ENCODE peak calls at places on chromosomes 16 and 17, in eight cellular contexts. One of them, this sample, is unnamed.

GRCh38 chr16:88430524-88431446 is 22.3 kb upstream of the ZFPM1 start:
- DNase-seq in endothelial cell of umbilical vein: peak; percentile 28
- DNase-seq in transverse colon: peak; percentile 39
- DNase-seq in HepG2: no peak
- DNase-seq in suprapubic skin: no peak
- DNase-seq in HCT116: no peak
- DNase-seq in spleen: peak; percentile 89
- DNase-seq in prostate gland: no peak
- DNase-seq in this sample: no peak

GRCh38 chr17:55783684-55784245 is 32.9 kb downstream of the PCTP start:
- DNase-seq in suprapubic skin: peak; percentile 95
- DNase-seq in spleen: no peak
- DNase-seq in HCT116: no peak
- DNase-seq in transverse colon: peak; percentile 46
- DNase-seq in prostate gland: no peak
- DNase-seq in HepG2: no peak
- DNase-seq in endothelial cell of umbilical vein: peak; percentile 6
- DNase-seq in this sample: peak; percentile 52

GRCh38 chr16:20265019-20265418 is 62.3 kb downstream of the GP2 start:
- DNase-seq in transverse colon: no peak
- DNase-seq in HCT116: no peak
- DNase-seq in suprapubic skin: no peak
- DNase-seq in HepG2: no peak
- DNase-seq in prostate gland: no peak
- DNase-seq in endothelial cell of umbilical vein: no peak
- DNase-seq in spleen: no peak
- DNase-seq in this sample: no peak

GRCh38 chr16:13935408-13935807 is 15.5 kb downstream of the ERCC4 start:
- DNase-seq in endothelial cell of umbilical vein: no peak
- DNase-seq in HepG2: peak; percentile 34
- DNase-seq in spleen: no peak
- DNase-seq in HCT116: no peak
- DNase-seq in transverse colon: no peak
- DNase-seq in suprapubic skin: no peak
- DNase-seq in prostate gland: no peak
- DNase-seq in this sample: no peak

GRCh38 chr16:3642397-3643094 is 11.9 kb upstream of the DNASE1 start:
- DNase-seq in HepG2: no peak
- DNase-seq in spleen: peak; percentile 31
- DNase-seq in transverse colon: peak; percentile 42
- DNase-seq in suprapubic skin: peak; percentile 72
- DNase-seq in HCT116: peak; percentile 28
- DNase-seq in prostate gland: peak; percentile 85
- DNase-seq in endothelial cell of umbilical vein: peak; percentile 29
- DNase-seq in this sample: no peak

GRCh38 chr16:8931864-8932263 is 31.8 kb downstream of the USP7 start:
- DNase-seq in prostate gland: peak; percentile 22
- DNase-seq in endothelial cell of umbilical vein: peak; percentile 42
- DNase-seq in suprapubic skin: no peak
- DNase-seq in spleen: no peak
- DNase-seq in HCT116: no peak
- DNase-seq in HepG2: peak; percentile 48
- DNase-seq in transverse colon: peak; percentile 50
- DNase-seq in this sample: no peak

GRCh38 chr16:50616883-50617629 is 64.1 kb downstream of the SNX20 start:
- DNase-seq in spleen: no peak
- DNase-seq in HCT116: no peak
- DNase-seq in HepG2: peak; percentile 89
- DNase-seq in transverse colon: no peak
- DNase-seq in endothelial cell of umbilical vein: no peak
- DNase-seq in suprapubic skin: no peak
- DNase-seq in prostate gland: peak; percentile 43
- DNase-seq in this sample: no peak

GRCh38 chr16:15946257-15947044 is 3.0 kb upstream of the ABCC1 start:
- DNase-seq in transverse colon: no peak
- DNase-seq in prostate gland: peak; percentile 58
- DNase-seq in HCT116: no peak
- DNase-seq in HepG2: peak; percentile 91
- DNase-seq in endothelial cell of umbilical vein: peak; percentile 50
- DNase-seq in spleen: peak; percentile 32
- DNase-seq in suprapubic skin: no peak
- DNase-seq in this sample: no peak

GRCh38 chr17:65561394-65562205 is at the start of gene AXIN2:
- DNase-seq in HCT116: peak; percentile 90
- DNase-seq in HepG2: peak; percentile 97
- DNase-seq in spleen: peak; percentile 93
- DNase-seq in transverse colon: peak; percentile 92
- DNase-seq in suprapubic skin: peak; percentile 96
- DNase-seq in prostate gland: peak; percentile 89
- DNase-seq in endothelial cell of umbilical vein: peak; percentile 87
- DNase-seq in this sample: no peak

GRCh38 chr16:54649846-54650245 is 280.8 kb upstream of the IRX5 start:
- DNase-seq in prostate gland: no peak
- DNase-seq in HepG2: no peak
- DNase-seq in HCT116: no peak
- DNase-seq in spleen: no peak
- DNase-seq in endothelial cell of umbilical vein: no peak
- DNase-seq in suprapubic skin: no peak
- DNase-seq in transverse colon: no peak
- DNase-seq in this sample: no peak

GRCh38 chr16:54648575-54648974 is 282.1 kb upstream of the IRX5 start:
- DNase-seq in HCT116: no peak
- DNase-seq in HepG2: no peak
- DNase-seq in prostate gland: no peak
- DNase-seq in endothelial cell of umbilical vein: no peak
- DNase-seq in spleen: no peak
- DNase-seq in transverse colon: no peak
- DNase-seq in suprapubic skin: no peak
- DNase-seq in this sample: no peak

GRCh38 chr16:54645328-54645727 is 285.3 kb upstream of the IRX5 start:
- DNase-seq in transverse colon: no peak
- DNase-seq in HepG2: no peak
- DNase-seq in endothelial cell of umbilical vein: no peak
- DNase-seq in spleen: no peak
- DNase-seq in HCT116: no peak
- DNase-seq in prostate gland: peak; percentile 76
- DNase-seq in suprapubic skin: no peak
- DNase-seq in this sample: no peak

GRCh38 chr16:54647216-54647615 is 283.4 kb upstream of the IRX5 start:
- DNase-seq in spleen: no peak
- DNase-seq in suprapubic skin: no peak
- DNase-seq in endothelial cell of umbilical vein: no peak
- DNase-seq in transverse colon: no peak
- DNase-seq in HCT116: no peak
- DNase-seq in HepG2: no peak
- DNase-seq in prostate gland: peak; percentile 84
- DNase-seq in this sample: no peak

DNA sequence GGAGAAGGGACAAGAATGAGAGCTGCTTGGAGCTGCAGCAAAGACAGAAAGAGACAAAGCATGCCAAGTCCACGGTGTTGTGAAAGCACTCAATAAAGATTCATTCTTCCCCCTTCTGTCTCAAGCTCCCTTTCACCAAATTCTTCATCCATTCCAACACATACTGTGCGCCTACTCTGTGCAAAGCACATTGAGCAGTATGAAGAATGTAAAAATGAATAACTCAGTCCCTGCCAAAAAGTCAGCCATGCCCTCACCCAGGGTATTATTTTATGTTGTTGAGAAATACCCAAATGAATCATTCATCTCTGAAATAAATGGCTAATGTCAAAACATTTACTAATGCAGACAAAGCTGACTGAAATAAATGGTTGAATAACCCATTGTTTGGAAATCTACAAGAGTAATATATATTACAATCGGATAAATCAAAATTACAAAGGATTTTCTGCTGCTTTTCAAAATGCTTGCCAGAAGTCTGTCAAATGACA is 282.9 kb upstream of the IRX5 start:
- DNase-seq in HCT116: no peak
- DNase-seq in suprapubic skin: no peak
- DNase-seq in prostate gland: peak; percentile 58
- DNase-seq in HepG2: no peak
- DNase-seq in spleen: no peak
- DNase-seq in transverse colon: no peak
- DNase-seq in endothelial cell of umbilical vein: no peak
- DNase-seq in this sample: no peak
- H3K27ac ChIP-seq in HCT116: no peak overlapping the region
- H3K27ac ChIP-seq in suprapubic skin: peak overlapping the region; percentile 78
- H3K27ac ChIP-seq in prostate gland: no peak overlapping the region
- H3K27ac ChIP-seq in HepG2: no peak overlapping the region
- H3K27ac ChIP-seq in spleen: no peak overlapping the region
- H3K27ac ChIP-seq in transverse colon: no peak overlapping the region
- H3K27ac ChIP-seq in endothelial cell of umbilical vein: no peak overlapping the region
- H3K27ac ChIP-seq in this sample: no peak overlapping the region

DNA sequence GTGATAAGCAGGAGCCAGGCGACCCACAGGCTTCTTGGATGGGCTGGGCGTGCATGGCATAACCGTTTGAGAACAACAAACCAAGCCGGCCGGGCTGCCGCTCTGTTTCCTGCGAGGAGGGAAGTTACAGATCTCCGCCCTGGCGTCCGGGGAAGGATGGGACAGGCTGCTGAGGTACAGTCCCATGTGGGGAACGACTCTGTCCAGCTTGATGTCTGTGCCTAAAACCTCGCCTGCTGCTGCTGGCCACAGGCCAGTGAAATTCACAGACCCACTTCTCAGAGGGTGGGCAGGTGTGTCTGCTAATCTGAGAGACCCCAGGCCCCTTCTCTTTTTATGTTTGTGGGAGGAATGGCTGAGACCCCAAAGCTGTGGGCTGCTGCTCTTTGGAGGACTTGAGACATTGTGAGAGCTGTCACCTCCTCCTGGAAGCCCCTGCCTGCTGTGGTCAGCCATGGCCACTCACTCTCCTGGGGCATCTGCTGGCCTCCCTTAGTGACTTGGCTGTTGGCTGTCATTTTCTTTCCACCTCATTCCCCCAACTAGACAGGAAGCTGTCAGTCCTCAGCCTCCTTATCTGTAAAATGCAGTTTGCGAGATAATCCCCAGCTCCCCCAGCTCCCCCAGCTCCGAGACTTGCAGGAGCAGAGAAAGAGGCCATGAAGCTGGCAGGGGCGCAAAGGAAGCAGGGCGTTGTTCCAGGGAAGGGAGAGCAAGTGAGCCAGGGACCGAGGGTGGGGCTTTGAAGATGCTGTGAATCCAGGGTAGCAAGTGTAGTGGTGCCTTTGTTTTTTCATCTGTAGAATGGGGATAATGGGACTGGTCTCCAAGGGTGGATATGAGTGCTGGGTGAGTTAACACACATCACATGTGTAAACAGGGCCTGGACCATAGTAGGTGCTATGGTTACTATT is 51.0 kb downstream of the CMIP start:
- DNase-seq in suprapubic skin: peak; percentile 90
- DNase-seq in spleen: peak; percentile 90
- DNase-seq in prostate gland: no peak
- DNase-seq in transverse colon: peak; percentile 35
- DNase-seq in HepG2: no peak
- DNase-seq in HCT116: no peak
- DNase-seq in endothelial cell of umbilical vein: peak; percentile 73
- DNase-seq in this sample: no peak
- TF ChIP-seq POLR2AphosphoS5 in suprapubic skin: no peak
- TF ChIP-seq POLR2AphosphoS5 in spleen: peak; percentile 61
- TF ChIP-seq POLR2AphosphoS5 in prostate gland: no peak
- TF ChIP-seq POLR2AphosphoS5 in transverse colon: no peak
- TF ChIP-seq POLR2AphosphoS5 in HepG2: no peak
- TF ChIP-seq POLR2AphosphoS5 in HCT116: no peak
- TF ChIP-seq POLR2AphosphoS5 in endothelial cell of umbilical vein: peak; percentile 34
- TF ChIP-seq POLR2AphosphoS5 in this sample: no peak

GRCh38 chr16:28213396-28213795 is 1.6 kb upstream of the XPO6 start:
- DNase-seq in HepG2: no peak
- DNase-seq in suprapubic skin: no peak
- DNase-seq in HCT116: no peak
- DNase-seq in endothelial cell of umbilical vein: peak; percentile 94
- DNase-seq in transverse colon: no peak
- DNase-seq in prostate gland: no peak
- DNase-seq in spleen: no peak
- DNase-seq in this sample: no peak

GRCh38 chr16:28210264-28210663 is 1.5 kb downstream of the XPO6 start:
- DNase-seq in spleen: no peak
- DNase-seq in prostate gland: no peak
- DNase-seq in transverse colon: no peak
- DNase-seq in HCT116: no peak
- DNase-seq in HepG2: no peak
- DNase-seq in suprapubic skin: no peak
- DNase-seq in endothelial cell of umbilical vein: peak; percentile 32
- DNase-seq in this sample: no peak

GRCh38 chr16:28210979-28211505 is 723 bp downstream of the XPO6 start:
- DNase-seq in spleen: peak; percentile 94
- DNase-seq in endothelial cell of umbilical vein: peak; percentile 63
- DNase-seq in transverse colon: peak; percentile 77
- DNase-seq in HepG2: peak; percentile 35
- DNase-seq in HCT116: no peak
- DNase-seq in suprapubic skin: peak; percentile 83
- DNase-seq in prostate gland: peak; percentile 27
- DNase-seq in this sample: no peak

GRCh38 chr16:28212532-28212873 is 738 bp upstream of the XPO6 start:
- DNase-seq in HepG2: no peak
- DNase-seq in transverse colon: no peak
- DNase-seq in HCT116: peak; percentile 15
- DNase-seq in prostate gland: no peak
- DNase-seq in suprapubic skin: no peak
- DNase-seq in endothelial cell of umbilical vein: no peak
- DNase-seq in spleen: no peak
- DNase-seq in this sample: no peak

GRCh38 chr16:28211758-28212531 is at the start of gene XPO6:
- DNase-seq in transverse colon: peak; percentile 98
- DNase-seq in prostate gland: peak; percentile 96
- DNase-seq in suprapubic skin: peak; percentile 97
- DNase-seq in HepG2: peak; percentile 86
- DNase-seq in endothelial cell of umbilical vein: peak; percentile 91
- DNase-seq in HCT116: peak; percentile 80
- DNase-seq in spleen: peak; percentile 99
- DNase-seq in this sample: peak; percentile 77
- H3K27ac ChIP-seq in transverse colon: peak within 1 kb of the TSS; percentile 94
- H3K27ac ChIP-seq in prostate gland: peak within 1 kb of the TSS; percentile 84
- H3K27ac ChIP-seq in suprapubic skin: peak within 1 kb of the TSS; percentile 89
- H3K27ac ChIP-seq in HepG2: peak within 1 kb of the TSS; percentile 60
- H3K27ac ChIP-seq in endothelial cell of umbilical vein: peak within 1 kb of the TSS; percentile 64
- H3K27ac ChIP-seq in HCT116: peak within 1 kb of the TSS; percentile 86
- H3K27ac ChIP-seq in spleen: peak within 1 kb of the TSS; percentile 91
- H3K27ac ChIP-seq in this sample: peak within 1 kb of the TSS; percentile 82

DNA sequence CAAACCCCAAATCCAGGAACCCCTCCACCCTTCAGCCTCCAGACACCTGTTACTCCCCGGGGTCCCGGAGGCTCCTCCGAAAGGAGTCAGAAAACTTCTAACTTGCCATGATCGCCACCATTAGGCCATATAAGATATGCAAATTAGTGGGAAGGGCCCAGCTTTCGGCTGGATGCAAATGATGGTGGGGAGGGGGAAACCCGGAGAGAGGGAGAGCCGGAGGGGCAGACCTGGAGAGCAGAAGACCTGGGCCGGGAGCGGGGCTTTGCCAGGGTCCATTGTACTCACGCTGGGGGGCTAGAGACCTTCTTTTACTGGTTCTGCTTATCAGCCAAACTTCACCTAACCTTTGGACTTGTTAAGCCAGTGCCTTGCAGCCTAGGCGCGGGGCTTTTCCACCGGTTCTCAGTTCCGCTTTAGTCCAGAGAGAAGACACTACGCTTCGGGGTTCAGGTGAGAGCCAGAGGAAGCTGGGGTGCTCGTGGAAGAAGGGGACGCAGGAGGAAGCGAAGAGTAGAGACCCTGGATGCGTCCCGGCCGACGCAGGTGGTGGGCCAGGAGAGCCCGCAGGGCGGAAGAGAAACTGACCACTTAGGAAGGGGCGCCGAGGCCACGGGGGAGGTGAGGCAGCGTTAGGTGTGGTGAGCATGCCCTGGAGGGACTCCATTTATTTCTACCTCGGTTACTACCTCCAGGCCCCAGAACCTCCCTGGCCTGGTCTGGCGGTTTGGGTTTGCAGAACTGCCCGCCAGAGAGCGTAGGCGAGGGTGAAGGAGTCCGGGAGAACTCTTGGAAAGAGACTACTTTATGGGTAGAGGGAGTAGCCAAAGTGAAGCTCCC is at the start of gene HNF1B:
- DNase-seq in endothelial cell of umbilical vein: no peak
- DNase-seq in transverse colon: peak; percentile 73
- DNase-seq in spleen: peak; percentile 81
- DNase-seq in HCT116: no peak
- DNase-seq in prostate gland: peak; percentile 74
- DNase-seq in HepG2: peak; percentile 63
- DNase-seq in suprapubic skin: no peak
- DNase-seq in this sample: no peak
- TF ChIP-seq POLR2AphosphoS5 in endothelial cell of umbilical vein: no peak
- TF ChIP-seq POLR2AphosphoS5 in transverse colon: peak; percentile 44
- TF ChIP-seq POLR2AphosphoS5 in spleen: no peak
- TF ChIP-seq POLR2AphosphoS5 in HCT116: peak; percentile 53
- TF ChIP-seq POLR2AphosphoS5 in prostate gland: peak; percentile 79
- TF ChIP-seq POLR2AphosphoS5 in HepG2: peak; percentile 67
- TF ChIP-seq POLR2AphosphoS5 in suprapubic skin: no peak
- TF ChIP-seq POLR2AphosphoS5 in this sample: no peak

This sample was measured in SK-N-MC.